ENCODE peak calls at places on chromosomes 16 and 17, in seven cellular contexts. N is IMR-90, Q is psoas muscle, D is dorsolateral prefrontal cortex, T is fibroblast of lung, C is uterus, H is PC-3. A is an unnamed sample.

GRCh38 chr17:4204676-4205075 is 59.1 kb downstream of the ANKFY1 start:
- DNase-seq in N (peak), Q (peak), D (no peak), T (peak), C (peak), H (no peak), A (no peak)

GRCh38 chr17:29590261-29590978 is 972 bp upstream of the GIT1 start:
- DNase-seq in N (peak), Q (peak), D (no peak), T (peak), C (peak), H (no peak), A (no peak)

GRCh38 chr16:84091460-84091859 is 25.3 kb downstream of the MBTPS1 start:
- DNase-seq in N (no peak), Q (no peak), D (no peak), T (no peak), C (no peak), H (no peak), A (no peak)

GRCh38 chr16:67392301-67393059 is 818 bp downstream of the TPPP3 start:
- DNase-seq in N (no peak), Q (no peak), D (no peak), T (no peak), C (no peak), H (no peak), A (no peak)

GRCh38 chr16:30748634-30749445 is 615 bp downstream of the PHKG2 start:
- DNase-seq in N (peak), Q (peak), D (no peak), T (peak), C (peak), H (peak), A (peak)

GRCh38 chr16:24010440-24011089 is 174.8 kb downstream of the PRKCB start:
- DNase-seq in N (peak), Q (peak), D (peak), T (peak), C (peak), H (peak), A (peak)

GRCh38 chr17:33021731-33022408 is 30.2 kb downstream of the SPACA3 start:
- DNase-seq in N (peak), Q (no peak), D (no peak), T (no peak), C (no peak), H (no peak), A (no peak)

GRCh38 chr16:24430937-24431760 is 108.2 kb upstream of the RBBP6 start:
- DNase-seq in N (no peak), Q (no peak), D (peak), T (peak), C (no peak), H (peak), A (no peak)

GRCh38 chr17:45775576-45776011 is 8.5 kb upstream of the CRHR1 start:
- DNase-seq in N (no peak), Q (peak), D (no peak), T (no peak), C (no peak), H (peak), A (no peak)

GRCh38 chr17:33469911-33470310 is 176.8 kb upstream of the ASIC2 start:
- DNase-seq in N (peak), Q (no peak), D (no peak), T (peak), C (peak), H (no peak), A (no peak)

GRCh38 chr16:22815863-22816262 is 1.9 kb downstream of the HS3ST2 start:
- DNase-seq in N (no peak), Q (no peak), D (no peak), T (no peak), C (no peak), H (no peak), A (no peak)

GRCh38 chr17:65171753-65172152 is 34.6 kb downstream of the RGS9 start:
- DNase-seq in N (no peak), Q (no peak), D (no peak), T (no peak), C (no peak), H (no peak), A (no peak)

GRCh38 chr17:17314501-17315071 is 11.4 kb downstream of the NT5M start:
- DNase-seq in N (no peak), Q (no peak), D (no peak), T (no peak), C (no peak), H (no peak), A (no peak)

GRCh38 chr17:47368262-47368661 is 44.5 kb downstream of the EFCAB13 start:
- DNase-seq in N (no peak), Q (no peak), D (no peak), T (no peak), C (no peak), H (peak), A (no peak)

GRCh38 chr16:65510850-65511249 is 389.0 kb upstream of the CDH11 start:
- DNase-seq in N (peak), Q (no peak), D (no peak), T (peak), C (no peak), H (no peak), A (no peak)

GRCh38 chr17:76458580-76459490 is 5.9 kb upstream of the UBE2O start:
- DNase-seq in N (peak), Q (no peak), D (no peak), T (peak), C (no peak), H (peak), A (peak)
- TF ChIP-seq CTCF in N (peak), Q (peak), D (peak), T (peak), C (no peak), H (peak), A (peak)

DNA sequence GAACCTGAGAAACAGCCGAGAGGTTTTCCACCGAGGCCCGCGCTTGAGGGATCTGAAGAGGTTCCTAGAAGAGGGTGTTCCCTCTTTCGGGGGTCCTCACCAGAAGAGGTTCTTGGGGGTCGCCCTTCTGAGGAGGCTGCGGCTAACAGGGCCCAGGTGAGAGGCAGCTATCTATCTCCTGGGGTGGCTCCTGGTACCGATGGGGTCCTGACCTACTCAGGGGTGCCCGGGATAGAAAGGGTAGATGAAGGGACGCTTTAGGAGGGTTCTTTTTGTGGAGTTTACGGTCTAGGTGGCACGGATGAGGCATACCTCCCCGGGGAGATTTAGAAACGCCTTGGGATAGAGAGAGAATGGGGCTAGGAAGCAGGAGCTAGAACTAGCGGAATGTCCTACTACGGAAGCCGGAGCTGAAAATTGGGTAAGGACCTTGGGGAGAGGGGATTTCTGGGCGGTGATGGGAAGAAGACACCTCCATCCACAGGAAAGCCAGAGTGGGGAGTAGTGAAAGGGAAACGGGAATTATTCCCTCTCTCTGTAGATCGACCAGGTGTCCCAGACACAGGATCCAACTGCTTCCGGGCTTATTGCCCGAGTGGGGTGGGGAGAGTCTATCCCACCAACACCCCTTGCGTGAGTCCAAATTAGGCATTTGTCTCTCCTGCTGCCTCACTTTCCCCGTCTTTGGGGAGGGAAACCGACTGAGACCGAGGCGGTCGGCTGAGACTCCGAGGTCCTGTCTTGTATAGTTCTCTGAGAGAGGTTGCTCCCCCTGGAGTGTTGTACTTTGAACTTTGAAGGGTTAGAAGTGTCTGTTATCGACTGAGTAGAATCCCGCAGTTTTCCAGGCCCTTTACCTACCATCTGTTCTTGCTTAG is 740 bp downstream of the RSPRY1 start:
- DNase-seq in N (no peak), Q (no peak), D (no peak), T (no peak), C (peak), H (peak), A (peak)
- TF ChIP-seq CTCF in N (no peak), Q (no peak), D (no peak), T (no peak), C (no peak), H (no peak), A (no peak)

DNA sequence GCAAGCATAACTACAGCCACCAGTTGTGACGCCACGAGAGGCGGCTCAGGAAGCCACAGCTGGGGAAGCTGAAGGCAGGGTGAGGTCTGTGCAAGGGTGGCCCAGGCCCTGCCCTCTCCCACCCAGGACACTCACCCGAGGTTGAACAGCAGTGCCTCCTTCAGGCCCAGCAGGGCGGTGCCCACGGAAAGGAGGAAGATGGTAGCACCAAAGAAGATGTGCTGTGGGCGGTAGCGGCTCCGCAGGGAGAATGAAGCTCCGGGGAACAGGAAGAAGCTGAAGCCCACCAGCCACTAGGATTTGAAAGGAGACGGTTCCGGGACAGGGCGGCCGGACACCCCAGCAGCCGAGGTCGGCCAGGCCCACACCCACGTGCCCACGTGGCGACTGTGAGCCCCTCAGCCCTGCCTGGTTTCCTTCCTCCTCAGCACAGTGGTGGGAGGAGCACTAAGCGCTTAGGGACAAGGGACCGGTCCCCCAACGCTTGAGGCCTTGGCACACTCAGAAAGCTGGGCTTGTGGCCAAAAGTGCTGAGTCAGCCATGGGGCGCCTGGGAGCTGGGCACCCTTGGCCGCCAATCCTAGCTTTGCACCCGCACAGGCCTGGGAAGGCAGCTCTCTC is 11.0 kb downstream of the CYB561 start:
- DNase-seq in N (peak), Q (peak), D (peak), T (peak), C (peak), H (peak), A (no peak)
- TF ChIP-seq CTCF in N (peak), Q (no peak), D (no peak), T (no peak), C (no peak), H (peak), A (no peak)

GRCh38 chr17:21098934-21099687 is 27.7 kb upstream of the DHRS7B start:
- DNase-seq in N (peak), Q (peak), D (peak), T (peak), C (peak), H (peak), A (peak)

GRCh38 chr17:21094298-21094704 is 32.5 kb upstream of the DHRS7B start:
- DNase-seq in N (no peak), Q (no peak), D (no peak), T (no peak), C (no peak), H (peak), A (no peak)

GRCh38 chr17:21096874-21097273 is 29.9 kb upstream of the DHRS7B start:
- DNase-seq in N (no peak), Q (no peak), D (no peak), T (no peak), C (no peak), H (no peak), A (no peak)

GRCh38 chr17:21090889-21091618 is 35.7 kb upstream of the DHRS7B start:
- DNase-seq in N (peak), Q (no peak), D (no peak), T (no peak), C (no peak), H (no peak), A (no peak)

GRCh38 chr17:21095735-21096134 is 31.0 kb upstream of the DHRS7B start:
- DNase-seq in N (no peak), Q (no peak), D (no peak), T (no peak), C (no peak), H (no peak), A (no peak)
- TF ChIP-seq CTCF in N (no peak), Q (no peak), D (no peak), T (no peak), C (no peak), H (no peak), A (no peak)

DNA sequence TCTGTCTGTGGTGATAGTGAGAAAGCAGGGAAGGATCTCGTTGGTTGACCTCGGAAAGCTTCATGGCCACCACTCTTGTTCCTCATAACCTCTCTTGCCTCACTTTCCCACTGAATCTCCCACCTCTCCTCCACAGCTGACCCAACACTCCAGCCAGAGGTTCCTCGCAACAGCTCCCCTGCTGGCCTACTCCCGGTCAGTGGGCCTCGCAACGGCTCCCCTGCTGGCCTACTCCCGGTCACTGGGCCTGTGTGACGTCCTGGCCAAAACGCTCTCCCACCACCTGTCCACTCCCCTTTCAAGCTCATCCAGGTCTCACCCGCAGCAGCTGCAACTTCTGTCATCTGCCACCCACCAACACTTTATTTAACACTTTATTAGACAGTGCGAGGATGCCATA is 149.1 kb downstream of the VPS53 start:
- DNase-seq in N (no peak), Q (no peak), D (no peak), T (no peak), C (no peak), H (no peak), A (peak)
- TF ChIP-seq CTCF in N (peak), Q (no peak), D (no peak), T (no peak), C (no peak), H (peak), A (no peak)

GRCh38 chr17:79272666-79273219 is 198.1 kb downstream of the ENGASE start:
- DNase-seq in N (peak), Q (no peak), D (peak), T (no peak), C (no peak), H (peak), A (no peak)
- TF ChIP-seq CTCF in N (no peak), Q (no peak), D (no peak), T (no peak), C (no peak), H (peak), A (no peak)

DNA sequence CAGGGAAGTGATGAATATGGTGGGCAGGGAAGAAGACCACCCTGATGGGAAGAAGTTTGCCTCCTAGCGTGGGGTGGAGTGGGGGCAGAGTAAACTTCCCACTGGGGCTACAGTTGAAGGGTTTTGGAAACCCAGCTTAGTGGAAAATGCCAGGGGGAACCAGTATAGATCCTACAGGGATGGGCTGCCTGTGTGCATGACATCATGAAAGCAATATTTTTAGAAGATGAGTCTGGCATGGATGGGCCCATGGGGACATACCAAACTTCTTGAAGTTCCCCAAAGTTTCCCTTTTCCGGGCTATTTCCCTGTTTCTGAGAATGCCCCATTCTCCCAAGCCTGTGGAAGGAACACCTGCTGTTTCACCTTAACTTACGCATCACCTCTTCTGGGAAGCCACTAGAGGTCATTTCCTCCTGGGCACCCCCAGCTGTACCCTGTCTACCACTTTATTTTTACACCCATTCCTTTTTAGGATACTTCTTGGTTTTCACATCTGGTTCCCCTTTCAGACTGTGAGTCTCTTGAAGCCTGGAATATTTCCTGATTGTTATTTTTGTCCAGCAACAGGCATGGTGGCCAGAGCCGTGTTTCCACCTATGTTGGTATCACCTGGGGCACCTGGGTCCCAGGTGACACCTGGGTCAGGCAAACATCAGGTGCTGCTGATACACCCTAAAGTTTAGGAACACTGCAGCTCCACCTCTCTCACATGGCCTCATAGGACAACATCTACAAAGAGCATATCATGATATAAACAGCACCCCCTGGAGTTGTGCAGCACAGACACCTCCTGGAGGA is 9.8 kb downstream of the SOCS3 start:
- DNase-seq in N (no peak), Q (no peak), D (no peak), T (no peak), C (no peak), H (no peak), A (no peak)
- TF ChIP-seq CTCF in N (no peak), Q (no peak), D (no peak), T (peak), C (no peak), H (peak), A (no peak)

GRCh38 chr17:48951572-48951971 is 6.9 kb upstream of the SNF8 start:
- DNase-seq in N (no peak), Q (no peak), D (no peak), T (no peak), C (no peak), H (no peak), A (no peak)

GRCh38 chr17:48952904-48953303 is 8.3 kb upstream of the SNF8 start:
- DNase-seq in N (no peak), Q (no peak), D (no peak), T (no peak), C (no peak), H (no peak), A (no peak)

GRCh38 chr17:48954300-48954755 is 9.7 kb upstream of the SNF8 start:
- DNase-seq in N (peak), Q (no peak), D (no peak), T (peak), C (no peak), H (peak), A (no peak)
- TF ChIP-seq CTCF in N (peak), Q (no peak), D (no peak), T (peak), C (peak), H (peak), A (peak)

DNA sequence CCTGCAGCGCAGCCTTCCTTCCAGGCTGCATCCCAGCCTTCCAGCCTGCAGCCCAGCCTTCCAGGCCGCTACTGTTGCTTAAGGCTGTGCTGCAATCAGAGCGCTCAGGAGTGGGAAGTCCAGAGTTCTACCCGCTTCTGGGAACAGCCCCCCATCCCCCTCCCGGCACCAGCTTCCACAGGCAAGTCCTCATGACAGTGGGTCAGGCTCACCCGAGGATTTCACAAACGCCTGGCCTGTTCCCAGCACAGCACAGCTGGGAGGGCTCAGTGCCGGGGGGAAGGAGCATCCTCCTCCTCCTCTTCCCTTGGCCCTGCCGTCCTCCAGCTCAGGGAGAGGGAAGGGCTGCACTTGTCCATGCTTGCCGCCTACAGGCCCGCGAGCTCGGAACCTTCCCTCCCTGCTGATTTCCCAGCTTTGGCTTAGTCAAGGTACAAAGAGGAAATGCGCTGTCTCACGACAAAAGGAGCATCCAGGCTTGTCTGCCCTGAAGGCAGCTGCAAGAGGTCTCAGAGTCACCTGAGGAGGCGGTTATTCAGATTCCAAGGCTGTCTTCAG is 8.3 kb downstream of the SOCS3 start:
- DNase-seq in N (peak), Q (peak), D (peak), T (peak), C (peak), H (no peak), A (no peak)
- TF ChIP-seq CTCF in N (peak), Q (no peak), D (no peak), T (peak), C (no peak), H (no peak), A (no peak)

GRCh38 chr17:77476920-77477805 is 336.4 kb downstream of the SEC14L1 start:
- DNase-seq in N (peak), Q (peak), D (peak), T (peak), C (peak), H (peak), A (no peak)
- TF ChIP-seq CTCF in N (no peak), Q (no peak), D (no peak), T (no peak), C (no peak), H (no peak), A (no peak)

A was measured in neural crest cell.